ENCODE peak calls at places on chromosomes 2 and 18, in five cellular contexts. One of them, this sample, is unnamed.

GRCh38 chr18:44592639-44593038 is 88.0 kb upstream of the SETBP1 start:
- DNase-seq in pancreas: no peak
- DNase-seq in B cell: no peak
- DNase-seq in omental fat pad: no peak
- DNase-seq in hepatocyte: peak
- DNase-seq in this sample: no peak

GRCh38 chr2:164764996-164765395 is 76.6 kb downstream of the COBLL1 start:
- DNase-seq in pancreas: no peak
- DNase-seq in B cell: no peak
- DNase-seq in omental fat pad: no peak
- DNase-seq in hepatocyte: no peak
- DNase-seq in this sample: no peak

GRCh38 chr18:79766308-79766707 is 31.4 kb upstream of the KCNG2 start:
- DNase-seq in pancreas: no peak
- DNase-seq in B cell: no peak
- DNase-seq in omental fat pad: no peak
- DNase-seq in hepatocyte: no peak
- DNase-seq in this sample: no peak

GRCh38 chr2:241048949-241049343 is 50.5 kb downstream of the SNED1 start:
- DNase-seq in pancreas: no peak
- DNase-seq in B cell: no peak
- DNase-seq in omental fat pad: no peak
- DNase-seq in hepatocyte: no peak
- DNase-seq in this sample: no peak

GRCh38 chr2:207778298-207778882 is 8.7 kb upstream of the FZD5 start:
- DNase-seq in pancreas: no peak
- DNase-seq in B cell: no peak
- DNase-seq in omental fat pad: no peak
- DNase-seq in hepatocyte: no peak
- DNase-seq in this sample: no peak

GRCh38 chr2:122531803-122532344 is 776.4 kb downstream of the TSN start:
- DNase-seq in pancreas: no peak
- DNase-seq in B cell: no peak
- DNase-seq in omental fat pad: no peak
- DNase-seq in hepatocyte: no peak
- DNase-seq in this sample: no peak

GRCh38 chr2:4915348-4915747 is 776.8 kb upstream of the SOX11 start:
- DNase-seq in pancreas: no peak
- DNase-seq in B cell: no peak
- DNase-seq in omental fat pad: no peak
- DNase-seq in hepatocyte: no peak
- DNase-seq in this sample: no peak

GRCh38 chr2:18611184-18611583 is 21.8 kb upstream of the NT5C1B start:
- DNase-seq in pancreas: peak
- DNase-seq in B cell: no peak
- DNase-seq in omental fat pad: no peak
- DNase-seq in hepatocyte: no peak
- DNase-seq in this sample: no peak

GRCh38 chr2:31384351-31384750 is 30.2 kb downstream of the XDH start:
- DNase-seq in pancreas: no peak
- DNase-seq in B cell: no peak
- DNase-seq in omental fat pad: no peak
- DNase-seq in hepatocyte: peak
- DNase-seq in this sample: no peak

GRCh38 chr2:240605867-240606743 is 19.2 kb upstream of the GPR35 start:
- DNase-seq in pancreas: no peak
- DNase-seq in B cell: peak
- DNase-seq in omental fat pad: no peak
- DNase-seq in hepatocyte: no peak
- DNase-seq in this sample: no peak

GRCh38 chr2:111175615-111176014 is 54.9 kb downstream of the BCL2L11 start:
- DNase-seq in pancreas: no peak
- DNase-seq in B cell: no peak
- DNase-seq in omental fat pad: no peak
- DNase-seq in hepatocyte: no peak
- DNase-seq in this sample: no peak

GRCh38 chr2:70775148-70775547 is 7.1 kb upstream of the ADD2 start:
- DNase-seq in pancreas: no peak
- DNase-seq in B cell: no peak
- DNase-seq in omental fat pad: no peak
- DNase-seq in hepatocyte: no peak
- DNase-seq in this sample: no peak

GRCh38 chr2:240126731-240127130 is 9.4 kb downstream of the COPS9 start:
- DNase-seq in pancreas: no peak
- DNase-seq in B cell: peak
- DNase-seq in omental fat pad: no peak
- DNase-seq in hepatocyte: no peak
- DNase-seq in this sample: no peak

GRCh38 chr2:18706001-18706400 is 116.6 kb upstream of the NT5C1B start:
- DNase-seq in pancreas: no peak
- DNase-seq in B cell: no peak
- DNase-seq in omental fat pad: no peak
- DNase-seq in hepatocyte: no peak
- DNase-seq in this sample: no peak

GRCh38 chr2:88190808-88191721 is 20.9 kb downstream of the THNSL2 start:
- DNase-seq in pancreas: peak
- DNase-seq in B cell: no peak
- DNase-seq in omental fat pad: no peak
- DNase-seq in hepatocyte: peak
- DNase-seq in this sample: no peak

GRCh38 chr2:102197389-102198137 is 10.7 kb downstream of the IL1RL2 start:
- DNase-seq in pancreas: no peak
- DNase-seq in B cell: no peak
- DNase-seq in omental fat pad: no peak
- DNase-seq in hepatocyte: no peak
- DNase-seq in this sample: no peak

GRCh38 chr2:96802281-96802595 is 13.8 kb upstream of the CNNM3 start:
- DNase-seq in pancreas: no peak
- DNase-seq in B cell: peak
- DNase-seq in omental fat pad: no peak
- DNase-seq in hepatocyte: no peak
- DNase-seq in this sample: no peak

GRCh38 chr2:98909381-98910211 is 26.4 kb downstream of the CRACDL start:
- DNase-seq in pancreas: peak
- DNase-seq in B cell: no peak
- DNase-seq in omental fat pad: no peak
- DNase-seq in hepatocyte: peak
- DNase-seq in this sample: no peak

GRCh38 chr2:199798881-199799580 is 52.0 kb downstream of the FTCDNL1 start:
- DNase-seq in pancreas: peak
- DNase-seq in B cell: no peak
- DNase-seq in omental fat pad: no peak
- DNase-seq in hepatocyte: no peak
- DNase-seq in this sample: peak

GRCh38 chr2:26786207-26787023 is 559 bp downstream of the CENPA start:
- DNase-seq in pancreas: no peak
- DNase-seq in B cell: no peak
- DNase-seq in omental fat pad: no peak
- DNase-seq in hepatocyte: no peak
- DNase-seq in this sample: no peak

GRCh38 chr2:239911630-239912071 is 113.5 kb downstream of the NDUFA10 start:
- DNase-seq in pancreas: no peak
- DNase-seq in B cell: no peak
- DNase-seq in omental fat pad: no peak
- DNase-seq in hepatocyte: no peak
- DNase-seq in this sample: no peak

DNA sequence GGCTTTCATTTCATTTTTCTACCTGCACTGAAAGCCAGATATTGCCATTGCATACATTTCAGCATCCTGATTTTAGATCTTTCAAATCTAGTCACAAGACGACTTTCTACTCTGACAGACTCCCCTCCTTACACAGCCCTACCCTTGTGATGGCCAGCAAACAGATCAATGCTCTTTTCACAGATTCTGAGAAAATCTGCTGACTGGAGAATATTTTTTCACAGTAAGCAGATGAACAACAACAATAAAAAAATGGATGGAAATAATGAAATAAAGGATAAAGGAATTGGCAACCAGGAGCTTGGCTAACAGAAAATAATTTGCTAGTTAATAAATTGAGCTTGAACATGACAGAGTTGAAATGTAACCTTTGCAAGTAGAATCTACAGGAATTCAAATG is 527.2 kb downstream of the IRS1 start:
- DNase-seq in pancreas: no peak
- DNase-seq in B cell: no peak
- DNase-seq in omental fat pad: no peak
- DNase-seq in hepatocyte: no peak
- DNase-seq in this sample: no peak
- TF ChIP-seq CTCF in pancreas: no peak
- TF ChIP-seq CTCF in B cell: no peak
- TF ChIP-seq CTCF in omental fat pad: no peak
- TF ChIP-seq CTCF in hepatocyte: no peak
- TF ChIP-seq CTCF in this sample: no peak

GRCh38 chr2:109260886-109261700 is 132.1 kb downstream of the SH3RF3 start:
- DNase-seq in pancreas: peak
- DNase-seq in B cell: no peak
- DNase-seq in omental fat pad: no peak
- DNase-seq in hepatocyte: no peak
- DNase-seq in this sample: no peak
- TF ChIP-seq CTCF in pancreas: no peak
- TF ChIP-seq CTCF in B cell: no peak
- TF ChIP-seq CTCF in omental fat pad: no peak
- TF ChIP-seq CTCF in hepatocyte: peak
- TF ChIP-seq CTCF in this sample: peak

DNA sequence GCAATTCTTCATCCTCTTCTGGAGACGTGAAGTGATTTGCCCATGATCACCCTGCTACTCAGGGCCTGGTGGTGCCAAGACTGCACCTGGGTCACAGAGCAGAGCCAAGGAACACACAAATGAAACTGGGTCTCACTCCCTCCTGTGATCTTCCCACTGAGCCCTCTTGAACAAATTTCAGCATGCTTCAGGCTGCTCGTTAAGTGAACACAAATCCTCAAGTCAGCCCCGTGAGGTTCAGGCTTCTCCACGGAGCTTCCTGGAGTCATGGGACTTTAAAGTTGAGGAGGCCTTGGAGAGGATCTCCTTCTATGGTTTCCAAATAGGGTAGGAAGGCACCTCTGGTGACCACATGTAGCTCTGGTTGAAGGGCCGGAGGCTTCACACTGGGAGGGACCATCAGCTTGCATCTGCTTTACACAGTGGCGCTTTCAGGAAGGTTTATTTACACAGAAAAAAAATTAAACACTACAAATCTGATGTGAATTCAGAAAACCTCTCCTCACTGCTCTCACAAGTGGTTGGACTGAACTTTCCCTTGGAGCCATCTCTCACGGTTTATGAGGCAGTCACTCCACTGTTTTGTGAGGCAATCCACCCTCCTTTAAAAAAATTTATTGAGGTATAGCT is 255.4 kb downstream of the LOXHD1 start:
- DNase-seq in pancreas: no peak
- DNase-seq in B cell: no peak
- DNase-seq in omental fat pad: no peak
- DNase-seq in hepatocyte: no peak
- DNase-seq in this sample: no peak
- TF ChIP-seq CTCF in pancreas: no peak
- TF ChIP-seq CTCF in B cell: no peak
- TF ChIP-seq CTCF in omental fat pad: no peak
- TF ChIP-seq CTCF in hepatocyte: no peak
- TF ChIP-seq CTCF in this sample: no peak

GRCh38 chr2:171706152-171706803 is 19.0 kb downstream of the DYNC1I2 start:
- DNase-seq in pancreas: no peak
- DNase-seq in B cell: no peak
- DNase-seq in omental fat pad: no peak
- DNase-seq in hepatocyte: peak
- DNase-seq in this sample: no peak
- TF ChIP-seq CTCF in pancreas: no peak
- TF ChIP-seq CTCF in B cell: peak
- TF ChIP-seq CTCF in omental fat pad: no peak
- TF ChIP-seq CTCF in hepatocyte: peak
- TF ChIP-seq CTCF in this sample: peak

DNA sequence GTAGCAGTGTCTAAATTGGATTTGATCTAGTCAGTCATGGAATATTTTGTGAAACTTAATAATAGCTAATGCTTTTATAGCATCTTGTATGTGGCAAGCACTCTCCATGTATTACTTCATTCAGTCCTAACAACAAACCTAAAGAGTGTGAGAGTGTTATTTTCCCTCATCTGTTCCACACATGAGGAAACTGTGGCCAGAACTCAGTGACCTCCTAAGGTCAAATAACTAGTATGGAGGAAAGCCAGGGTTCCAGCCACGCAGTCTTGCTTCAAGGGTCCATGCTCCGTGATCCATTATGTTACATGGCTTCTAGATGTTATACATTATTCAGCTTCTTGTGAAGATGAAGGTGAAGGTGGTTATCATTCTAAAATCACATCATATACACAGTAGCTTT is 45.5 kb downstream of the TWSG1 start:
- DNase-seq in pancreas: no peak
- DNase-seq in B cell: no peak
- DNase-seq in omental fat pad: no peak
- DNase-seq in hepatocyte: no peak
- DNase-seq in this sample: no peak
- TF ChIP-seq CTCF in pancreas: no peak
- TF ChIP-seq CTCF in B cell: no peak
- TF ChIP-seq CTCF in omental fat pad: no peak
- TF ChIP-seq CTCF in hepatocyte: no peak
- TF ChIP-seq CTCF in this sample: no peak

DNA sequence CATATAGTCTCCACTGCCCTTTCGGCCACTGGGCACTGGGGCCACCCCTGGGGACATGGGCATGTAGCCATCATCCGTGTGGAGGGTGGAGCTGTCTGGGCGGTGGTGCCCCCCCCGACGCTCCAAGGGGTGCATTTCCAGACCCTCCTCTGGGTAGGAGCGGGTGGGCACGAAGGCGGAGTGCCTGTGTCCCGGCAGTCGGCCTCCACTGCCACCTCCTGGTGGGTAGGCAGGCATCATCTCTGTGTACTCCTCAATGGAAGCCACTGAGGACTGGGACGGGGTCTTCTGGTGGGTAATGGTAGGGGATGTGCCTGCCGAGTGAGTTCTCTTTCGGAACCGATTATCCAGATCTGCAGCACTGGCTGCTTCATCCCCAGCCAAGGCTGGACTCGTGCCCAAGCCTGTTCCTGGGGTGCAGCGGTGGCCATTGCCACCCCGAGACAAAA is 2.8 kb downstream of the IRS1 start:
- DNase-seq in pancreas: no peak
- DNase-seq in B cell: peak
- DNase-seq in omental fat pad: no peak
- DNase-seq in hepatocyte: peak
- DNase-seq in this sample: peak
- TF ChIP-seq CTCF in pancreas: no peak
- TF ChIP-seq CTCF in B cell: peak
- TF ChIP-seq CTCF in omental fat pad: no peak
- TF ChIP-seq CTCF in hepatocyte: peak
- TF ChIP-seq CTCF in this sample: peak

DNA sequence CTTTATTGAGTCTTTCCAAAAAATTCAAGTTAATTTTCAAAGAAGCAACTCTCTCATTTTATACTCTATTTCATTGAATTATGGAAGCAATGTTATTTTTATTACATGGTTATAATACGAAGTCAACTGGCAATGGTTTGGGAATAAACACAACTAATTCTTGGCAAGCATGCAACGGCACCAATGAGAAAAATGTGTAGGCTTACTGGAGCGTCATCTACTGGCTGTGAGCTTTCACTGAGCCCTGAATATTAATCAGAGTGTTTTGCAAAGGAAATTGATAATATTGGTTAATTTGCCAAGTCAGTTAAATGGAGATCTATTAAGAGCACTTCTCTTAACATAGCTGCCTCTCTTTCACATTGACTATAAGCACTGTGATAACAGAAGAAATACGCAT is 163.9 kb downstream of the IKZF2 start:
- DNase-seq in pancreas: no peak
- DNase-seq in B cell: no peak
- DNase-seq in omental fat pad: no peak
- DNase-seq in hepatocyte: no peak
- DNase-seq in this sample: no peak
- TF ChIP-seq CTCF in pancreas: no peak
- TF ChIP-seq CTCF in B cell: no peak
- TF ChIP-seq CTCF in omental fat pad: no peak
- TF ChIP-seq CTCF in hepatocyte: no peak
- TF ChIP-seq CTCF in this sample: no peak

GRCh38 chr2:193584522-193584938 is 1389.8 kb upstream of the TMEFF2 start:
- DNase-seq in pancreas: no peak
- DNase-seq in B cell: peak
- DNase-seq in omental fat pad: no peak
- DNase-seq in hepatocyte: peak
- DNase-seq in this sample: no peak
- TF ChIP-seq CTCF in pancreas: no peak
- TF ChIP-seq CTCF in B cell: peak
- TF ChIP-seq CTCF in omental fat pad: no peak
- TF ChIP-seq CTCF in hepatocyte: peak
- TF ChIP-seq CTCF in this sample: no peak